ENCODE peak calls at places on chromosome 22, in four cellular contexts. L is fibroblast of mammary gland, K is ACHN, H is SHP77. J is an unnamed sample.

GRCh38 chr22:35596821-35597220 is 20.3 kb downstream of the MB start:
- DNase-seq in L (no peak), K (no peak), H (no peak), J (no peak)

GRCh38 chr22:17047656-17048055 is 37.1 kb upstream of the IL17RA start:
- DNase-seq in L (no peak), K (no peak), H (no peak), J (no peak)

GRCh38 chr22:46879083-46879482 is 116.6 kb downstream of the TBC1D22A start:
- DNase-seq in L (peak), K (no peak), H (no peak), J (no peak)

GRCh38 chr22:19796169-19796568 is 35.6 kb downstream of the TBX1 start:
- DNase-seq in L (no peak), K (no peak), H (no peak), J (no peak)

GRCh38 chr22:37491559-37492427 is 5.6 kb upstream of the MFNG start:
- DNase-seq in L (no peak), K (no peak), H (no peak), J (no peak)

GRCh38 chr22:32617271-32617670 is 142.7 kb downstream of the FBXO7 start:
- DNase-seq in L (peak), K (no peak), H (no peak), J (no peak)

GRCh38 chr22:32080904-32081303 is 37.8 kb downstream of the SLC5A1 start:
- DNase-seq in L (peak), K (peak), H (peak), J (peak)

GRCh38 chr22:49598338-49598737 is 229.3 kb downstream of the BRD1 start:
- DNase-seq in L (no peak), K (no peak), H (no peak), J (no peak)

GRCh38 chr22:22168190-22168940 is 76.2 kb upstream of the VPREB1 start:
- DNase-seq in L (peak), K (no peak), H (peak), J (peak)

GRCh38 chr22:22327723-22328122 is 83.1 kb downstream of the VPREB1 start:
- DNase-seq in L (no peak), K (no peak), H (no peak), J (no peak)

GRCh38 chr22:46051646-46052045 is 74.7 kb upstream of the WNT7B start:
- DNase-seq in L (no peak), K (no peak), H (no peak), J (no peak)

GRCh38 chr22:43262990-43263644 is 76.2 kb upstream of the TTLL12 start:
- DNase-seq in L (no peak), K (no peak), H (peak), J (no peak)

GRCh38 chr22:30860176-30861105 is 108.1 kb downstream of the MORC2 start:
- DNase-seq in L (no peak), K (no peak), H (no peak), J (no peak)

GRCh38 chr22:27063381-27063780 is 406.0 kb downstream of the MIAT start:
- DNase-seq in L (no peak), K (no peak), H (no peak), J (no peak)

GRCh38 chr22:20566420-20567260 is 59.2 kb downstream of the MED15 start:
- DNase-seq in L (peak), K (peak), H (no peak), J (no peak)

GRCh38 chr22:40451230-40451629 is 80.8 kb downstream of the SGSM3 start:
- DNase-seq in L (no peak), K (no peak), H (no peak), J (no peak)

GRCh38 chr22:38071421-38072321 is 12.3 kb downstream of the SLC16A8 start:
- DNase-seq in L (no peak), K (no peak), H (no peak), J (no peak)

GRCh38 chr22:27534720-27535125 is 266.8 kb downstream of the MN1 start:
- DNase-seq in L (peak), K (no peak), H (no peak), J (peak)

GRCh38 chr22:19806213-19807160 is 45.9 kb downstream of the TBX1 start:
- DNase-seq in L (no peak), K (no peak), H (no peak), J (no peak)

GRCh38 chr22:22591348-22592299 is 32.6 kb upstream of the PRAME start:
- DNase-seq in L (peak), K (no peak), H (no peak), J (peak)

GRCh38 chr22:39748877-39749276 is 144.7 kb downstream of the ENTHD1 start:
- DNase-seq in L (peak), K (no peak), H (peak), J (peak)

GRCh38 chr22:41952713-41953112 is 763 bp downstream of the SMIM45 start:
- DNase-seq in L (no peak), K (no peak), H (no peak), J (no peak)

GRCh38 chr22:35839811-35840739 is 122.4 kb downstream of the APOL5 start:
- DNase-seq in L (peak), K (peak), H (peak), J (peak)

GRCh38 chr22:44894782-44895181 is 115.0 kb downstream of the PHF21B start:
- DNase-seq in L (no peak), K (no peak), H (no peak), J (no peak)

GRCh38 chr22:37335819-37336199 is 53.5 kb downstream of the CYTH4 start:
- DNase-seq in L (no peak), K (no peak), H (no peak), J (no peak)

GRCh38 chr22:44821741-44822425 is 69.5 kb downstream of the ARHGAP8 start:
- DNase-seq in L (no peak), K (no peak), H (no peak), J (no peak)